ENCODE peak calls at places on chromosomes 7 and 10, in nine cellular contexts. P is NAMALWA; O is SW 1271; B is HT-29; X is Right ventricle myocardium superior; Q is heart right ventricle; V is stimulated activated effector memory CD8-positive, alpha-beta T cell treated with anti-CD3 and anti-CD28 coated beads, Interleukin-12 subunit alpha, Interleukin-12 subunit beta, amount 100 ng/mL, for 72 hours; Z is ascending aorta; T is BE2C. S is an unnamed sample.
A peak's percentile ranks its signal among the peaks of the same experiment; 100 is the strongest.

GRCh38 chr7:12322903-12323300 is 80.8 kb downstream of the VWDE start:
- DNase-seq in B (no peak), O (no peak), X (no peak), T (no peak), Z (no peak), V (no peak), Q (no peak), P (no peak), S (no peak)

GRCh38 chr7:27175626-27176342 is 1.7 kb upstream of the HOXA10 start:
- DNase-seq in T (no peak), X (no peak), Q (no peak), V (no peak), B (no peak), Z (peak; percentile 44), O (no peak), P (no peak), S (no peak)

GRCh38 chr10:110859206-110859946 is 12.4 kb upstream of the PDCD4 start:
- DNase-seq in T (no peak), Q (no peak), B (no peak), Z (no peak), P (no peak), V (no peak), O (no peak), X (no peak), S (no peak)

GRCh38 chr7:120273476-120273975 is 551 bp downstream of the KCND2 start:
- DNase-seq in Z (no peak), O (no peak), T (peak; percentile 7), V (no peak), Q (no peak), B (no peak), X (peak; percentile 49), P (no peak), S (peak; percentile 31)

GRCh38 chr10:86655173-86655540 is 810 bp downstream of the OPN4 start:
- DNase-seq in B (no peak), T (no peak), Z (no peak), Q (no peak), O (no peak), V (no peak), X (no peak), P (no peak), S (no peak)

GRCh38 chr7:2760098-2760889 is 72.3 kb downstream of the AMZ1 start:
- DNase-seq in Z (peak; percentile 76), P (peak; percentile 41), B (peak; percentile 92), V (no peak), O (peak; percentile 75), X (peak; percentile 64), Q (peak; percentile 79), T (peak; percentile 66), S (no peak)

GRCh38 chr7:25951414-25952276 is 200.4 kb upstream of the NFE2L3 start:
- DNase-seq in T (no peak), B (peak; percentile 2), X (no peak), P (no peak), Q (no peak), O (no peak), V (no peak), Z (no peak), S (no peak)

GRCh38 chr10:100810835-100811116 is 65.4 kb downstream of the PAX2 start:
- DNase-seq in X (no peak), Z (no peak), T (no peak), P (no peak), V (no peak), B (no peak), O (no peak), Q (no peak), S (no peak)

GRCh38 chr10:71964669-71965515 is 697 bp downstream of the CHST3 start:
- DNase-seq in Q (peak; percentile 63), X (peak; percentile 77), O (peak; percentile 36), T (peak; percentile 57), V (no peak), Z (peak; percentile 93), B (peak; percentile 22), P (no peak), S (no peak)

GRCh38 chr10:11210211-11210922 is 192.7 kb downstream of the CELF2 start:
- DNase-seq in B (no peak), Q (no peak), O (no peak), Z (no peak), T (no peak), X (no peak), P (no peak), V (no peak), S (no peak)

GRCh38 chr7:101017099-101017777 is 2.6 kb upstream of the MUC17 start:
- DNase-seq in X (peak; percentile 76), Q (peak; percentile 82), V (peak; percentile 58), B (peak; percentile 94), O (peak; percentile 79), Z (peak; percentile 87), P (peak; percentile 67), T (peak; percentile 58), S (peak; percentile 84)

S was measured in GM12892.